ENCODE peak calls at places on chromosomes 16 and 17, in six cellular contexts. H is kidney epithelial cell; D is heart right ventricle; K is GM23338; L is CD8-positive, alpha-beta T cell; I is mammary epithelial cell. E is an unnamed sample.

GRCh38 chr16:12062343-12063003 is 85.9 kb downstream of the SNX29 start:
- DNase-seq in L (no peak), H (peak; percentile 44), D (peak; percentile 65), I (peak; percentile 72), K (no peak), E (no peak)

GRCh38 chr17:62652251-62653001 is 25.0 kb downstream of the MRC2 start:
- DNase-seq in H (no peak), K (peak; percentile 64), L (peak; percentile 24), I (peak; percentile 69), D (peak; percentile 76), E (no peak)

GRCh38 chr16:27639588-27640276 is 89.8 kb downstream of the KATNIP start:
- DNase-seq in H (no peak), K (peak; percentile 85), D (no peak), L (no peak), I (peak; percentile 41), E (peak; percentile 76)

GRCh38 chr17:70906808-70907207 is 737.5 kb downstream of the KCNJ2 start:
- DNase-seq in D (no peak), L (no peak), K (peak; percentile 12), I (no peak), H (peak; percentile 18), E (no peak)

GRCh38 chr17:49013311-49014205 is 16.4 kb downstream of the IGF2BP1 start:
- DNase-seq in I (no peak), D (no peak), K (peak; percentile 93), L (no peak), H (no peak), E (no peak)

GRCh38 chr16:15776572-15776971 is 80.3 kb downstream of the MYH11 start:
- DNase-seq in I (no peak), L (no peak), D (no peak), H (no peak), K (no peak), E (no peak)

GRCh38 chr17:14373587-14374259 is 72.8 kb downstream of the HS3ST3B1 start:
- DNase-seq in I (peak; percentile 58), D (no peak), H (no peak), K (no peak), L (no peak), E (no peak)

GRCh38 chr16:2043296-2043979 is 4.2 kb downstream of the NTHL1 start:
- DNase-seq in I (peak; percentile 50), L (no peak), D (no peak), K (no peak), H (no peak), E (no peak)

GRCh38 chr17:50550661-50551432 is 3.9 kb downstream of the SPATA20 start:
- DNase-seq in H (peak; percentile 56), L (no peak), I (no peak), D (peak; percentile 80), K (peak; percentile 95), E (peak; percentile 61)

GRCh38 chr16:85460983-85461813 is 151.9 kb upstream of the GSE1 start:
- DNase-seq in D (no peak), H (no peak), K (no peak), I (peak; percentile 3), L (no peak), E (no peak)

GRCh38 chr17:19703106-19703775 is 13.1 kb downstream of the SLC47A2 start:
- DNase-seq in I (no peak), D (no peak), H (no peak), K (no peak), L (no peak), E (no peak)

GRCh38 chr17:1301546-1301945 is 22.1 kb downstream of the TRARG1 start:
- DNase-seq in L (no peak), I (no peak), D (no peak), K (no peak), H (no peak), E (no peak)

GRCh38 chr17:8831234-8831849 is 32.2 kb upstream of the MFSD6L start:
- DNase-seq in I (no peak), L (no peak), H (no peak), K (no peak), D (no peak), E (no peak)

GRCh38 chr16:20647736-20648135 is 49.7 kb downstream of the ACSM1 start:
- DNase-seq in H (no peak), I (no peak), L (no peak), K (peak; percentile 25), D (no peak), E (no peak)

GRCh38 chr16:11794991-11795886 is 1.8 kb downstream of the ZC3H7A start:
- DNase-seq in D (no peak), I (no peak), H (no peak), K (no peak), L (no peak), E (no peak)

GRCh38 chr16:21101631-21102420 is 48.8 kb downstream of the DNAH3 start:
- DNase-seq in H (no peak), L (peak; percentile 8), I (no peak), K (peak; percentile 64), D (peak; percentile 36), E (peak; percentile 44)

GRCh38 chr17:50890675-50891516 is 24.7 kb upstream of the TOB1 start:
- DNase-seq in L (no peak), D (no peak), I (peak; percentile 42), K (no peak), H (no peak), E (no peak)

GRCh38 chr17:37450090-37450489 is 39.6 kb upstream of the DUSP14 start:
- DNase-seq in D (no peak), I (peak; percentile 87), K (no peak), L (no peak), H (no peak), E (no peak)

GRCh38 chr17:58960068-58960467 is 146.6 kb downstream of the TRIM37 start:
- DNase-seq in H (peak; percentile 52), D (no peak), I (peak; percentile 74), K (peak; percentile 50), L (no peak), E (no peak)
- TF ChIP-seq CTCF in H (peak; percentile 20), D (no peak), I (peak; percentile 43), K (peak; percentile 51), L (no peak), E (no peak)

DNA sequence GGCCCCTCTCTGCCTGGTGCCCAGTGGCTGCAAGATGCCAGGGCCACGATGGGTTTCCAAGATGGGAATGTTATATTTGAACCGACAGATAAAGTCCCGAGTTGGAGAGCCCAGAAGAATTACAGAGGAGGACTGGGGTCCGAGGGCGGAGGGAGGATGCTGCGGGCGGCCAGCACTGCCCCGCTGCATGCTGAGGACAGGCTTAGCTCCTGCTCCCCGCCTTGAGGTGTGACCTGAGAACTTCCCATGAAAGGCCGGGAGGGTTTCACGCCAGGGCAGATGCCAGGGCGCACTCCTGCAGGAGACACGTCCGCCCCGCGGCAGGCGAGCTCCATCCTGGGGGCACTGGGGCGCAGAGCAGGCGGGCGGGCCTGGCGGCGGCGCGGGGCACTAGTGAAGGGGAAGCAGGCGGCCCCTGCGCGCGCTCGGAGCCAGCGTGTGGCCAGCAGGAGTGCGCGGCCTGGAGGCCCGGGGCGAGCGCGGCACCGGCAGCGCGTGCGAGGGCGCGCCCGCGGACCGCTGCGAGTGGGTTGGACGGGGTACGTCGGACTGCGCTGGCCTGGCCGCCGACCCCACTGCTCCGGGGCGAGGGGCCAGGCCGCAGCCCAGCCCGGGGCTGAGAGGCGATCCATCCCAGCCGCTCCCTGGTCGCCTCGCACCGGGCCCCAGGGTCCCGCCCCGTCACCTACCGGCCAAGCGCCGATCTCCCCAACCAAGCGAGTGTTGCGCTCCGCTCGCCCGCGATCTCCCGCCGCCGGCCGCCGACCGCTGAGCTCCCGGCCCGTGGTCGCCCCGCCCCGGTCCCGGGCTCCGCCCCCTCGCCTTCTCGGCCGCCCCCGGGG is at the start of gene MAP3K14:
- DNase-seq in H (no peak), K (peak; percentile 79), D (peak; percentile 80), L (peak; percentile 70), I (peak; percentile 60), E (peak; percentile 38)
- TF ChIP-seq CTCF in H (no peak), K (peak; percentile 26), D (no peak), L (peak; percentile 38), I (peak; percentile 16), E (no peak)

GRCh38 chr16:17416461-17417221 is 54.1 kb downstream of the XYLT1 start:
- DNase-seq in D (no peak), K (peak; percentile 78), I (no peak), H (no peak), L (peak; percentile 41), E (no peak)
- TF ChIP-seq CTCF in D (no peak), K (no peak), I (no peak), H (no peak), L (peak; percentile 43), E (no peak)

GRCh38 chr17:76684756-76685155 is 26.0 kb downstream of the MXRA7 start:
- DNase-seq in K (no peak), D (no peak), I (no peak), L (no peak), H (no peak), E (no peak)

GRCh38 chr17:76681222-76682137 is 29.3 kb downstream of the MXRA7 start:
- DNase-seq in L (peak; percentile 79), D (peak; percentile 68), H (no peak), I (peak; percentile 48), K (peak; percentile 90), E (peak; percentile 79)

GRCh38 chr17:76682306-76682705 is 28.5 kb downstream of the MXRA7 start:
- DNase-seq in D (peak; percentile 61), L (no peak), H (no peak), K (no peak), I (no peak), E (no peak)

GRCh38 chr17:76683921-76684745 is 26.6 kb downstream of the MXRA7 start:
- DNase-seq in D (no peak), H (no peak), L (no peak), I (no peak), K (no peak), E (no peak)

DNA sequence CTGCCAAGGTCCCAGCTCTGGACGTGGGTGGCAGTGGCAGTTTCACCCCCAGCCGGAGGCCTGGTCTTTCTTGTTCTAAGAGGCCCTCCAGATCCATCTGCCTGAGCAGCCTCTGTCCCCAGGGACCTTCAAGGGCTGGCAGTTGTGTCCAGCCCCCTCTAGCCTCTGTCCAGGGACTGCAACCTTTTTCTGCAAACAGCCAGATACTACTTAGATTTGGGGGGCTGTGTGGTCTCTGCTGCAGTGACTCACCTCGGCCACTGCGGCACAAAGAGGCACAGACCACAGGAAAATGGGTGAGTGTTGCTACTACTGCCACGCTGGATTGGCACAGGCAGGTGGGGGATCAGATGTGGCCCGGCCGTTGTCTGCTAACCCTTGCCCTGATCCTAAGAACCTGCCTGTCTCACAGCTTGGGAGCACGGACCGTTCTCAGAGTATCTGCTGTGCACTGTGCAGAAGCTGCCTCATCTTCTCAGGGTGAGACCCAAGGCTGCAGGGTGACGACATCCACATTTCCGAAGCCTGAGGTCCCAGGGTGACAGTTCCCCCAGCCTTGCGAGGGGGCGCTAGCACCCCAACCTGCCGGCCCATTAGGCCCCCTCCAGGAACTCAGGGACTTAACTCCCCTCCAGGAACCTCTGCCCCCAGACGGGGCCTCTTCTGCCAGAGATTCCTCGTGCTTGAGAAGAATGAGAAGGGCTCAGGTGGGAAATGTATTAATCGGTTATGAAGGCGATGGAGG is 27.6 kb downstream of the MXRA7 start:
- DNase-seq in H (no peak), I (no peak), K (peak; percentile 81), L (no peak), D (no peak), E (no peak)
- TF ChIP-seq CTCF in H (peak; percentile 6), I (no peak), K (peak; percentile 84), L (no peak), D (no peak), E (no peak)

GRCh38 chr16:67931712-67932461 is at the start of gene CTRL:
- DNase-seq in H (no peak), D (no peak), L (no peak), I (no peak), K (peak; percentile 65), E (no peak)
- TF ChIP-seq CTCF in H (peak; percentile 8), D (no peak), L (no peak), I (no peak), K (peak; percentile 25), E (no peak)

GRCh38 chr17:3609689-3610088 is 478 bp upstream of the TRPV1 start:
- DNase-seq in D (no peak), K (no peak), I (no peak), H (no peak), L (no peak), E (no peak)
- TF ChIP-seq CTCF in D (no peak), K (no peak), I (no peak), H (no peak), L (no peak), E (no peak)

GRCh38 chr16:14284930-14285541 is 213.9 kb downstream of the MRTFB start:
- DNase-seq in D (no peak), L (no peak), H (no peak), K (peak; percentile 73), I (no peak), E (no peak)
- TF ChIP-seq CTCF in D (no peak), L (no peak), H (peak; percentile 47), K (peak; percentile 44), I (peak; percentile 53), E (peak; percentile 24)

E was measured in D721Med.